ENCODE peak calls at places on chromosomes 7 and 10, in five cellular contexts. One of them, this sample, is unnamed.
A peak's percentile ranks its signal among the peaks of the same experiment; 100 is the strongest.

GRCh38 chr10:73590881-73591577 is at the start of gene USP54:
- DNase-seq in nephron progenitor cell: no peak
- DNase-seq in stomach: no peak
- DNase-seq in HEK293T: peak; percentile 25
- DNase-seq in NCI-H1694 treated with DMSO at 0.1 percent for 48 hours: no peak
- DNase-seq in this sample: no peak

GRCh38 chr7:20208651-20209307 is 8.4 kb downstream of the MACC1 start:
- DNase-seq in stomach: no peak
- DNase-seq in HEK293T: no peak
- DNase-seq in NCI-H1694 treated with DMSO at 0.1 percent for 48 hours: no peak
- DNase-seq in nephron progenitor cell: no peak
- DNase-seq in this sample: no peak

GRCh38 chr7:142461437-142461836 is 203.6 kb upstream of the PRSS58 start:
- DNase-seq in nephron progenitor cell: no peak
- DNase-seq in NCI-H1694 treated with DMSO at 0.1 percent for 48 hours: no peak
- DNase-seq in stomach: no peak
- DNase-seq in HEK293T: no peak
- DNase-seq in this sample: no peak

GRCh38 chr10:29926649-29927048 is 132.7 kb downstream of the JCAD start:
- DNase-seq in nephron progenitor cell: peak; percentile 35
- DNase-seq in HEK293T: peak; percentile 21
- DNase-seq in stomach: no peak
- DNase-seq in NCI-H1694 treated with DMSO at 0.1 percent for 48 hours: no peak
- DNase-seq in this sample: no peak

GRCh38 chr10:51972733-51973346 is 273.4 kb upstream of the CSTF2T start:
- DNase-seq in nephron progenitor cell: no peak
- DNase-seq in stomach: no peak
- DNase-seq in HEK293T: no peak
- DNase-seq in NCI-H1694 treated with DMSO at 0.1 percent for 48 hours: no peak
- DNase-seq in this sample: no peak

GRCh38 chr7:41979834-41980307 is 257.1 kb downstream of the GLI3 start:
- DNase-seq in NCI-H1694 treated with DMSO at 0.1 percent for 48 hours: no peak
- DNase-seq in nephron progenitor cell: peak; percentile 28
- DNase-seq in HEK293T: peak; percentile 57
- DNase-seq in stomach: no peak
- DNase-seq in this sample: no peak

GRCh38 chr7:91068136-91068795 is 196.0 kb upstream of the FZD1 start:
- DNase-seq in HEK293T: no peak
- DNase-seq in nephron progenitor cell: no peak
- DNase-seq in stomach: no peak
- DNase-seq in NCI-H1694 treated with DMSO at 0.1 percent for 48 hours: no peak
- DNase-seq in this sample: no peak

GRCh38 chr7:114944742-114945625 is 23.1 kb downstream of the MDFIC start:
- DNase-seq in nephron progenitor cell: peak; percentile 33
- DNase-seq in HEK293T: no peak
- DNase-seq in stomach: peak; percentile 31
- DNase-seq in NCI-H1694 treated with DMSO at 0.1 percent for 48 hours: peak; percentile 41
- DNase-seq in this sample: no peak

GRCh38 chr10:49144021-49144720 is 10.3 kb upstream of the FAM170B start:
- DNase-seq in stomach: no peak
- DNase-seq in NCI-H1694 treated with DMSO at 0.1 percent for 48 hours: no peak
- DNase-seq in HEK293T: no peak
- DNase-seq in nephron progenitor cell: no peak
- DNase-seq in this sample: no peak

GRCh38 chr10:133455611-133456031 is 1.9 kb downstream of the SCART1 start:
- DNase-seq in nephron progenitor cell: no peak
- DNase-seq in HEK293T: no peak
- DNase-seq in stomach: no peak
- DNase-seq in NCI-H1694 treated with DMSO at 0.1 percent for 48 hours: no peak
- DNase-seq in this sample: no peak

This sample was measured in cerebellum.